ENCODE peak calls at places on chromosome 11, in nine cellular contexts. One of them, this sample, is unnamed.

GRCh38 chr11:59755701-59756495 is 722 bp downstream of the STX3 start:
- DNase-seq in non-pigmented ciliary epithelial cell: no peak
- DNase-seq in BE2C: peak; percentile 3
- DNase-seq in HCEC 1CT: peak; percentile 80
- DNase-seq in T47D: peak; percentile 81
- DNase-seq in head of caudate nucleus: peak; percentile 47
- DNase-seq in stimulated activated CD8-positive, alpha-beta memory T cell treated with anti-CD3 and anti-CD28 coated beads, Interleukin-12 subunit alpha, Interleukin-12 subunit beta, amount 100 ng/mL, for 4 hours: peak; percentile 36
- DNase-seq in NCI-H1105: peak; percentile 29
- DNase-seq in GM04503: no peak
- DNase-seq in this sample: peak; percentile 56

GRCh38 chr11:32131321-32131720 is 40.4 kb downstream of the RCN1 start:
- DNase-seq in non-pigmented ciliary epithelial cell: no peak
- DNase-seq in BE2C: no peak
- DNase-seq in HCEC 1CT: no peak
- DNase-seq in T47D: no peak
- DNase-seq in head of caudate nucleus: no peak
- DNase-seq in stimulated activated CD8-positive, alpha-beta memory T cell treated with anti-CD3 and anti-CD28 coated beads, Interleukin-12 subunit alpha, Interleukin-12 subunit beta, amount 100 ng/mL, for 4 hours: no peak
- DNase-seq in NCI-H1105: no peak
- DNase-seq in GM04503: no peak
- DNase-seq in this sample: no peak

GRCh38 chr11:11152877-11153276 is 200.2 kb downstream of the CSNK2A3 start:
- DNase-seq in non-pigmented ciliary epithelial cell: no peak
- DNase-seq in BE2C: no peak
- DNase-seq in HCEC 1CT: no peak
- DNase-seq in T47D: no peak
- DNase-seq in head of caudate nucleus: no peak
- DNase-seq in stimulated activated CD8-positive, alpha-beta memory T cell treated with anti-CD3 and anti-CD28 coated beads, Interleukin-12 subunit alpha, Interleukin-12 subunit beta, amount 100 ng/mL, for 4 hours: no peak
- DNase-seq in NCI-H1105: no peak
- DNase-seq in GM04503: no peak
- DNase-seq in this sample: no peak

GRCh38 chr11:76782526-76783293 is 446 bp upstream of the TSKU start:
- DNase-seq in non-pigmented ciliary epithelial cell: peak; percentile 82
- DNase-seq in BE2C: peak; percentile 98
- DNase-seq in HCEC 1CT: peak; percentile 98
- DNase-seq in T47D: peak; percentile 93
- DNase-seq in head of caudate nucleus: peak; percentile 54
- DNase-seq in stimulated activated CD8-positive, alpha-beta memory T cell treated with anti-CD3 and anti-CD28 coated beads, Interleukin-12 subunit alpha, Interleukin-12 subunit beta, amount 100 ng/mL, for 4 hours: no peak
- DNase-seq in NCI-H1105: peak; percentile 93
- DNase-seq in GM04503: peak; percentile 63
- DNase-seq in this sample: peak; percentile 86

GRCh38 chr11:67400251-67400941 is 1.3 kb downstream of the PPP1CA start:
- DNase-seq in non-pigmented ciliary epithelial cell: no peak
- DNase-seq in BE2C: peak; percentile 86
- DNase-seq in HCEC 1CT: no peak
- DNase-seq in T47D: no peak
- DNase-seq in head of caudate nucleus: no peak
- DNase-seq in stimulated activated CD8-positive, alpha-beta memory T cell treated with anti-CD3 and anti-CD28 coated beads, Interleukin-12 subunit alpha, Interleukin-12 subunit beta, amount 100 ng/mL, for 4 hours: no peak
- DNase-seq in NCI-H1105: no peak
- DNase-seq in GM04503: no peak
- DNase-seq in this sample: no peak

GRCh38 chr11:75254326-75254725 is 13.8 kb downstream of the TPBGL start:
- DNase-seq in non-pigmented ciliary epithelial cell: no peak
- DNase-seq in BE2C: no peak
- DNase-seq in HCEC 1CT: no peak
- DNase-seq in T47D: no peak
- DNase-seq in head of caudate nucleus: no peak
- DNase-seq in stimulated activated CD8-positive, alpha-beta memory T cell treated with anti-CD3 and anti-CD28 coated beads, Interleukin-12 subunit alpha, Interleukin-12 subunit beta, amount 100 ng/mL, for 4 hours: no peak
- DNase-seq in NCI-H1105: no peak
- DNase-seq in GM04503: no peak
- DNase-seq in this sample: no peak

GRCh38 chr11:47248304-47248663 is 330 bp downstream of the ACP2 start:
- DNase-seq in non-pigmented ciliary epithelial cell: no peak
- DNase-seq in BE2C: no peak
- DNase-seq in HCEC 1CT: peak; percentile 36
- DNase-seq in T47D: no peak
- DNase-seq in head of caudate nucleus: no peak
- DNase-seq in stimulated activated CD8-positive, alpha-beta memory T cell treated with anti-CD3 and anti-CD28 coated beads, Interleukin-12 subunit alpha, Interleukin-12 subunit beta, amount 100 ng/mL, for 4 hours: no peak
- DNase-seq in NCI-H1105: no peak
- DNase-seq in GM04503: no peak
- DNase-seq in this sample: no peak

GRCh38 chr11:134843735-134844134 is 431.7 kb upstream of the B3GAT1 start:
- DNase-seq in non-pigmented ciliary epithelial cell: no peak
- DNase-seq in BE2C: no peak
- DNase-seq in HCEC 1CT: no peak
- DNase-seq in T47D: no peak
- DNase-seq in head of caudate nucleus: no peak
- DNase-seq in stimulated activated CD8-positive, alpha-beta memory T cell treated with anti-CD3 and anti-CD28 coated beads, Interleukin-12 subunit alpha, Interleukin-12 subunit beta, amount 100 ng/mL, for 4 hours: no peak
- DNase-seq in NCI-H1105: no peak
- DNase-seq in GM04503: no peak
- DNase-seq in this sample: no peak

GRCh38 chr11:12234216-12234615 is 123.8 kb downstream of the MICAL2 start:
- DNase-seq in non-pigmented ciliary epithelial cell: no peak
- DNase-seq in BE2C: no peak
- DNase-seq in HCEC 1CT: no peak
- DNase-seq in T47D: no peak
- DNase-seq in head of caudate nucleus: no peak
- DNase-seq in stimulated activated CD8-positive, alpha-beta memory T cell treated with anti-CD3 and anti-CD28 coated beads, Interleukin-12 subunit alpha, Interleukin-12 subunit beta, amount 100 ng/mL, for 4 hours: no peak
- DNase-seq in NCI-H1105: no peak
- DNase-seq in GM04503: no peak
- DNase-seq in this sample: no peak

GRCh38 chr11:57359396-57359795 is 21.2 kb downstream of the P2RX3 start:
- DNase-seq in non-pigmented ciliary epithelial cell: no peak
- DNase-seq in BE2C: no peak
- DNase-seq in HCEC 1CT: no peak
- DNase-seq in T47D: no peak
- DNase-seq in head of caudate nucleus: no peak
- DNase-seq in stimulated activated CD8-positive, alpha-beta memory T cell treated with anti-CD3 and anti-CD28 coated beads, Interleukin-12 subunit alpha, Interleukin-12 subunit beta, amount 100 ng/mL, for 4 hours: no peak
- DNase-seq in NCI-H1105: no peak
- DNase-seq in GM04503: no peak
- DNase-seq in this sample: no peak

GRCh38 chr11:66663741-66664296 is 13.9 kb downstream of the RBM4B start:
- DNase-seq in non-pigmented ciliary epithelial cell: no peak
- DNase-seq in BE2C: no peak
- DNase-seq in HCEC 1CT: no peak
- DNase-seq in T47D: no peak
- DNase-seq in head of caudate nucleus: no peak
- DNase-seq in stimulated activated CD8-positive, alpha-beta memory T cell treated with anti-CD3 and anti-CD28 coated beads, Interleukin-12 subunit alpha, Interleukin-12 subunit beta, amount 100 ng/mL, for 4 hours: no peak
- DNase-seq in NCI-H1105: no peak
- DNase-seq in GM04503: no peak
- DNase-seq in this sample: no peak

GRCh38 chr11:32297629-32298028 is 137.7 kb downstream of the WT1 start:
- DNase-seq in non-pigmented ciliary epithelial cell: no peak
- DNase-seq in BE2C: peak; percentile 22
- DNase-seq in HCEC 1CT: peak; percentile 75
- DNase-seq in T47D: peak; percentile 61
- DNase-seq in head of caudate nucleus: peak; percentile 72
- DNase-seq in stimulated activated CD8-positive, alpha-beta memory T cell treated with anti-CD3 and anti-CD28 coated beads, Interleukin-12 subunit alpha, Interleukin-12 subunit beta, amount 100 ng/mL, for 4 hours: no peak
- DNase-seq in NCI-H1105: peak; percentile 73
- DNase-seq in GM04503: peak; percentile 14
- DNase-seq in this sample: peak; percentile 46

GRCh38 chr11:123063396-123064267 is 1.7 kb upstream of the HSPA8 start:
- DNase-seq in non-pigmented ciliary epithelial cell: no peak
- DNase-seq in BE2C: peak; percentile 50
- DNase-seq in HCEC 1CT: peak; percentile 63
- DNase-seq in T47D: peak; percentile 83
- DNase-seq in head of caudate nucleus: peak; percentile 23
- DNase-seq in stimulated activated CD8-positive, alpha-beta memory T cell treated with anti-CD3 and anti-CD28 coated beads, Interleukin-12 subunit alpha, Interleukin-12 subunit beta, amount 100 ng/mL, for 4 hours: no peak
- DNase-seq in NCI-H1105: no peak
- DNase-seq in GM04503: peak; percentile 27
- DNase-seq in this sample: no peak

GRCh38 chr11:46345131-46345597 is 2.1 kb upstream of the DGKZ start:
- DNase-seq in non-pigmented ciliary epithelial cell: no peak
- DNase-seq in BE2C: no peak
- DNase-seq in HCEC 1CT: no peak
- DNase-seq in T47D: no peak
- DNase-seq in head of caudate nucleus: no peak
- DNase-seq in stimulated activated CD8-positive, alpha-beta memory T cell treated with anti-CD3 and anti-CD28 coated beads, Interleukin-12 subunit alpha, Interleukin-12 subunit beta, amount 100 ng/mL, for 4 hours: no peak
- DNase-seq in NCI-H1105: peak; percentile 89
- DNase-seq in GM04503: no peak
- DNase-seq in this sample: no peak

GRCh38 chr11:118171274-118172062 is 5.0 kb downstream of the SCN2B start:
- DNase-seq in non-pigmented ciliary epithelial cell: no peak
- DNase-seq in BE2C: peak; percentile 76
- DNase-seq in HCEC 1CT: peak; percentile 37
- DNase-seq in T47D: peak; percentile 73
- DNase-seq in head of caudate nucleus: peak; percentile 85
- DNase-seq in stimulated activated CD8-positive, alpha-beta memory T cell treated with anti-CD3 and anti-CD28 coated beads, Interleukin-12 subunit alpha, Interleukin-12 subunit beta, amount 100 ng/mL, for 4 hours: peak; percentile 41
- DNase-seq in NCI-H1105: peak; percentile 90
- DNase-seq in GM04503: no peak
- DNase-seq in this sample: no peak

GRCh38 chr11:93487032-93487483 is 56.1 kb downstream of the SMCO4 start:
- DNase-seq in non-pigmented ciliary epithelial cell: no peak
- DNase-seq in BE2C: peak; percentile 25
- DNase-seq in HCEC 1CT: no peak
- DNase-seq in T47D: no peak
- DNase-seq in head of caudate nucleus: no peak
- DNase-seq in stimulated activated CD8-positive, alpha-beta memory T cell treated with anti-CD3 and anti-CD28 coated beads, Interleukin-12 subunit alpha, Interleukin-12 subunit beta, amount 100 ng/mL, for 4 hours: no peak
- DNase-seq in NCI-H1105: peak; percentile 47
- DNase-seq in GM04503: no peak
- DNase-seq in this sample: no peak

GRCh38 chr11:16806791-16807190 is 68.3 kb downstream of the C11orf58 start:
- DNase-seq in non-pigmented ciliary epithelial cell: no peak
- DNase-seq in BE2C: no peak
- DNase-seq in HCEC 1CT: no peak
- DNase-seq in T47D: no peak
- DNase-seq in head of caudate nucleus: no peak
- DNase-seq in stimulated activated CD8-positive, alpha-beta memory T cell treated with anti-CD3 and anti-CD28 coated beads, Interleukin-12 subunit alpha, Interleukin-12 subunit beta, amount 100 ng/mL, for 4 hours: no peak
- DNase-seq in NCI-H1105: no peak
- DNase-seq in GM04503: no peak
- DNase-seq in this sample: no peak

GRCh38 chr11:6067502-6067901 is 36.9 kb upstream of the OR56A1 start:
- DNase-seq in non-pigmented ciliary epithelial cell: no peak
- DNase-seq in BE2C: no peak
- DNase-seq in HCEC 1CT: no peak
- DNase-seq in T47D: no peak
- DNase-seq in head of caudate nucleus: no peak
- DNase-seq in stimulated activated CD8-positive, alpha-beta memory T cell treated with anti-CD3 and anti-CD28 coated beads, Interleukin-12 subunit alpha, Interleukin-12 subunit beta, amount 100 ng/mL, for 4 hours: no peak
- DNase-seq in NCI-H1105: no peak
- DNase-seq in GM04503: no peak
- DNase-seq in this sample: no peak

GRCh38 chr11:117823294-117823940 is 1.1 kb downstream of the FXYD2 start:
- DNase-seq in non-pigmented ciliary epithelial cell: no peak
- DNase-seq in BE2C: no peak
- DNase-seq in HCEC 1CT: no peak
- DNase-seq in T47D: no peak
- DNase-seq in head of caudate nucleus: no peak
- DNase-seq in stimulated activated CD8-positive, alpha-beta memory T cell treated with anti-CD3 and anti-CD28 coated beads, Interleukin-12 subunit alpha, Interleukin-12 subunit beta, amount 100 ng/mL, for 4 hours: no peak
- DNase-seq in NCI-H1105: no peak
- DNase-seq in GM04503: no peak
- DNase-seq in this sample: no peak

GRCh38 chr11:134734446-134734845 is 322.4 kb upstream of the B3GAT1 start:
- DNase-seq in non-pigmented ciliary epithelial cell: no peak
- DNase-seq in BE2C: no peak
- DNase-seq in HCEC 1CT: no peak
- DNase-seq in T47D: no peak
- DNase-seq in head of caudate nucleus: no peak
- DNase-seq in stimulated activated CD8-positive, alpha-beta memory T cell treated with anti-CD3 and anti-CD28 coated beads, Interleukin-12 subunit alpha, Interleukin-12 subunit beta, amount 100 ng/mL, for 4 hours: no peak
- DNase-seq in NCI-H1105: no peak
- DNase-seq in GM04503: no peak
- DNase-seq in this sample: no peak

GRCh38 chr11:10076458-10077141 is 217.4 kb downstream of the SBF2 start:
- DNase-seq in non-pigmented ciliary epithelial cell: no peak
- DNase-seq in BE2C: peak; percentile 39
- DNase-seq in HCEC 1CT: peak; percentile 12
- DNase-seq in T47D: peak; percentile 35
- DNase-seq in head of caudate nucleus: no peak
- DNase-seq in stimulated activated CD8-positive, alpha-beta memory T cell treated with anti-CD3 and anti-CD28 coated beads, Interleukin-12 subunit alpha, Interleukin-12 subunit beta, amount 100 ng/mL, for 4 hours: no peak
- DNase-seq in NCI-H1105: no peak
- DNase-seq in GM04503: peak; percentile 15
- DNase-seq in this sample: no peak

GRCh38 chr11:59221438-59221837 is 8.7 kb upstream of the MPEG1 start:
- DNase-seq in non-pigmented ciliary epithelial cell: peak; percentile 57
- DNase-seq in BE2C: no peak
- DNase-seq in HCEC 1CT: peak; percentile 95
- DNase-seq in T47D: no peak
- DNase-seq in head of caudate nucleus: no peak
- DNase-seq in stimulated activated CD8-positive, alpha-beta memory T cell treated with anti-CD3 and anti-CD28 coated beads, Interleukin-12 subunit alpha, Interleukin-12 subunit beta, amount 100 ng/mL, for 4 hours: no peak
- DNase-seq in NCI-H1105: no peak
- DNase-seq in GM04503: no peak
- DNase-seq in this sample: peak; percentile 95

GRCh38 chr11:107457205-107457557 is 444 bp downstream of the CWF19L2 start:
- DNase-seq in non-pigmented ciliary epithelial cell: no peak
- DNase-seq in BE2C: no peak
- DNase-seq in HCEC 1CT: no peak
- DNase-seq in T47D: peak; percentile 26
- DNase-seq in head of caudate nucleus: no peak
- DNase-seq in stimulated activated CD8-positive, alpha-beta memory T cell treated with anti-CD3 and anti-CD28 coated beads, Interleukin-12 subunit alpha, Interleukin-12 subunit beta, amount 100 ng/mL, for 4 hours: no peak
- DNase-seq in NCI-H1105: no peak
- DNase-seq in GM04503: no peak
- DNase-seq in this sample: peak; percentile 3

GRCh38 chr11:130780437-130780836 is 135.8 kb downstream of the SNX19 start:
- DNase-seq in non-pigmented ciliary epithelial cell: no peak
- DNase-seq in BE2C: no peak
- DNase-seq in HCEC 1CT: no peak
- DNase-seq in T47D: no peak
- DNase-seq in head of caudate nucleus: no peak
- DNase-seq in stimulated activated CD8-positive, alpha-beta memory T cell treated with anti-CD3 and anti-CD28 coated beads, Interleukin-12 subunit alpha, Interleukin-12 subunit beta, amount 100 ng/mL, for 4 hours: no peak
- DNase-seq in NCI-H1105: no peak
- DNase-seq in GM04503: no peak
- DNase-seq in this sample: no peak

GRCh38 chr11:120392299-120392698 is 56.1 kb downstream of the ARHGEF12 start:
- DNase-seq in non-pigmented ciliary epithelial cell: no peak
- DNase-seq in BE2C: no peak
- DNase-seq in HCEC 1CT: no peak
- DNase-seq in T47D: no peak
- DNase-seq in head of caudate nucleus: no peak
- DNase-seq in stimulated activated CD8-positive, alpha-beta memory T cell treated with anti-CD3 and anti-CD28 coated beads, Interleukin-12 subunit alpha, Interleukin-12 subunit beta, amount 100 ng/mL, for 4 hours: no peak
- DNase-seq in NCI-H1105: no peak
- DNase-seq in GM04503: no peak
- DNase-seq in this sample: no peak

GRCh38 chr11:118634435-118635236 is 27.2 kb downstream of the PHLDB1 start:
- DNase-seq in non-pigmented ciliary epithelial cell: no peak
- DNase-seq in BE2C: peak; percentile 88
- DNase-seq in HCEC 1CT: no peak
- DNase-seq in T47D: peak; percentile 75
- DNase-seq in head of caudate nucleus: no peak
- DNase-seq in stimulated activated CD8-positive, alpha-beta memory T cell treated with anti-CD3 and anti-CD28 coated beads, Interleukin-12 subunit alpha, Interleukin-12 subunit beta, amount 100 ng/mL, for 4 hours: no peak
- DNase-seq in NCI-H1105: peak; percentile 96
- DNase-seq in GM04503: no peak
- DNase-seq in this sample: no peak

GRCh38 chr11:35012467-35013191 is 96.2 kb downstream of the PDHX start:
- DNase-seq in non-pigmented ciliary epithelial cell: no peak
- DNase-seq in BE2C: no peak
- DNase-seq in HCEC 1CT: no peak
- DNase-seq in T47D: no peak
- DNase-seq in head of caudate nucleus: no peak
- DNase-seq in stimulated activated CD8-positive, alpha-beta memory T cell treated with anti-CD3 and anti-CD28 coated beads, Interleukin-12 subunit alpha, Interleukin-12 subunit beta, amount 100 ng/mL, for 4 hours: no peak
- DNase-seq in NCI-H1105: no peak
- DNase-seq in GM04503: no peak
- DNase-seq in this sample: no peak

GRCh38 chr11:124463990-124464389 is 18.5 kb upstream of the OR8B8 start:
- DNase-seq in non-pigmented ciliary epithelial cell: no peak
- DNase-seq in BE2C: no peak
- DNase-seq in HCEC 1CT: no peak
- DNase-seq in T47D: no peak
- DNase-seq in head of caudate nucleus: no peak
- DNase-seq in stimulated activated CD8-positive, alpha-beta memory T cell treated with anti-CD3 and anti-CD28 coated beads, Interleukin-12 subunit alpha, Interleukin-12 subunit beta, amount 100 ng/mL, for 4 hours: no peak
- DNase-seq in NCI-H1105: no peak
- DNase-seq in GM04503: no peak
- DNase-seq in this sample: no peak

GRCh38 chr11:130131957-130132850 is 27.4 kb upstream of the ST14 start:
- DNase-seq in non-pigmented ciliary epithelial cell: no peak
- DNase-seq in BE2C: peak; percentile 48
- DNase-seq in HCEC 1CT: peak; percentile 58
- DNase-seq in T47D: peak; percentile 88
- DNase-seq in head of caudate nucleus: no peak
- DNase-seq in stimulated activated CD8-positive, alpha-beta memory T cell treated with anti-CD3 and anti-CD28 coated beads, Interleukin-12 subunit alpha, Interleukin-12 subunit beta, amount 100 ng/mL, for 4 hours: no peak
- DNase-seq in NCI-H1105: peak; percentile 57
- DNase-seq in GM04503: peak; percentile 14
- DNase-seq in this sample: peak; percentile 11

GRCh38 chr11:61671527-61671926 is 8.7 kb upstream of the DAGLA start:
- DNase-seq in non-pigmented ciliary epithelial cell: no peak
- DNase-seq in BE2C: no peak
- DNase-seq in HCEC 1CT: peak; percentile 29
- DNase-seq in T47D: peak; percentile 61
- DNase-seq in head of caudate nucleus: no peak
- DNase-seq in stimulated activated CD8-positive, alpha-beta memory T cell treated with anti-CD3 and anti-CD28 coated beads, Interleukin-12 subunit alpha, Interleukin-12 subunit beta, amount 100 ng/mL, for 4 hours: no peak
- DNase-seq in NCI-H1105: no peak
- DNase-seq in GM04503: no peak
- DNase-seq in this sample: no peak

GRCh38 chr11:1521382-1522080 is 35.0 kb upstream of the MOB2 start:
- DNase-seq in non-pigmented ciliary epithelial cell: no peak
- DNase-seq in BE2C: no peak
- DNase-seq in HCEC 1CT: no peak
- DNase-seq in T47D: no peak
- DNase-seq in head of caudate nucleus: no peak
- DNase-seq in stimulated activated CD8-positive, alpha-beta memory T cell treated with anti-CD3 and anti-CD28 coated beads, Interleukin-12 subunit alpha, Interleukin-12 subunit beta, amount 100 ng/mL, for 4 hours: no peak
- DNase-seq in NCI-H1105: no peak
- DNase-seq in GM04503: no peak
- DNase-seq in this sample: no peak

This sample was measured in HS-5.